ENCODE peak calls at places on chromosomes 13 and 19, in five cellular contexts. B, L, N, E and G are unnamed samples.

GRCh38 chr13:78060966-78061365 is 142.3 kb upstream of the EDNRB start:
- ATAC-seq in N (no peak), B (no peak), E (no peak), L (no peak), G (no peak)

GRCh38 chr19:1468274-1469199 is 10.5 kb downstream of the C19orf25 start:
- ATAC-seq in E (no peak), B (no peak), N (no peak), L (no peak), G (no peak)

GRCh38 chr13:73767191-73767741 is 366.9 kb downstream of the KLF12 start:
- ATAC-seq in L (no peak), E (peak), N (no peak), B (no peak), G (no peak)

GRCh38 chr13:39874331-39875055 is 219.0 kb downstream of the COG6 start:
- ATAC-seq in L (no peak), B (no peak), E (no peak), N (peak), G (peak)

GRCh38 chr19:4660993-4661392 is 9.1 kb downstream of the MYDGF start:
- ATAC-seq in E (no peak), L (no peak), B (no peak), N (no peak), G (no peak)

GRCh38 chr19:33175886-33176669 is 18.1 kb upstream of the LRP3 start:
- ATAC-seq in B (no peak), N (no peak), L (peak), E (no peak), G (peak)

GRCh38 chr19:3233116-3233515 is 8.7 kb downstream of the CELF5 start:
- ATAC-seq in N (no peak), L (no peak), E (no peak), B (no peak), G (no peak)

GRCh38 chr19:56152644-56153043 is 11.6 kb downstream of the ZNF444 start:
- ATAC-seq in L (no peak), E (no peak), N (no peak), B (no peak), G (no peak)

GRCh38 chr13:99812611-99813010 is 159.0 kb downstream of the ZIC5 start:
- ATAC-seq in L (peak), E (no peak), N (no peak), B (no peak), G (peak)

GRCh38 chr19:15115080-15115479 is 7.9 kb downstream of the SYDE1 start:
- ATAC-seq in L (peak), E (no peak), N (peak), B (no peak), G (peak)

GRCh38 chr19:18422530-18423191 is 3.5 kb downstream of the SSBP4 start:
- ATAC-seq in B (no peak), N (no peak), L (no peak), E (no peak), G (no peak)

GRCh38 chr13:26186995-26187394 is 35.1 kb downstream of the RNF6 start:
- ATAC-seq in E (no peak), N (no peak), B (no peak), L (peak), G (peak)

GRCh38 chr13:94233401-94233800 is 246.1 kb downstream of the DCT start:
- ATAC-seq in N (peak), B (no peak), L (peak), E (no peak), G (peak)

GRCh38 chr13:99179460-99179859 is 21.2 kb upstream of the UBAC2 start:
- ATAC-seq in B (no peak), E (no peak), N (no peak), L (no peak), G (no peak)

GRCh38 chr13:64362564-64362963 is 2867.6 kb downstream of the PCDH9 start:
- ATAC-seq in E (no peak), B (no peak), N (no peak), L (no peak), G (no peak)

GRCh38 chr19:14165986-14166385 is 29.6 kb upstream of the ASF1B start:
- ATAC-seq in E (peak), N (no peak), B (peak), L (no peak), G (no peak)